ENCODE peak calls at places on chromosome 17, in eight cellular contexts. Q is A673; S is left lung; D is left ventricle myocardium inferior; H is CD4-positive, CD25-positive, alpha-beta regulatory T cell; N is adipocyte; V is RWPE2; A is GM23248. B is an unnamed sample. For H3K4me1, the result is how much of the 10 kb centered on the place peaks cover.

GRCh38 chr17:76239538-76240274 is 587 bp downstream of the RNF157 start:
- DNase-seq in Q (no peak), S (no peak), D (no peak), H (no peak), N (no peak), V (no peak), A (peak), B (no peak)

GRCh38 chr17:82314721-82315605 is 2.4 kb downstream of the CD7 start:
- DNase-seq in Q (no peak), S (no peak), D (no peak), H (no peak), N (no peak), V (no peak), A (no peak), B (no peak)

GRCh38 chr17:9632741-9633140 is 12.6 kb upstream of the USP43 start:
- DNase-seq in Q (no peak), S (no peak), D (no peak), H (no peak), N (no peak), V (no peak), A (no peak), B (no peak)

GRCh38 chr17:16456770-16457316 is 35.1 kb downstream of the LRRC75A start:
- DNase-seq in Q (no peak), S (no peak), D (no peak), H (no peak), N (no peak), V (no peak), A (no peak), B (peak)

GRCh38 chr17:33233855-33234228 is 59.3 kb downstream of the ASIC2 start:
- DNase-seq in Q (no peak), S (no peak), D (peak), H (peak), N (no peak), V (no peak), A (peak), B (no peak)

GRCh38 chr17:72123964-72124791 is 3.4 kb downstream of the SOX9 start:
- DNase-seq in Q (no peak), S (no peak), D (no peak), H (no peak), N (no peak), V (peak), A (no peak), B (no peak)

GRCh38 chr17:55212880-55213279 is 51.9 kb upstream of the HLF start:
- DNase-seq in Q (no peak), S (no peak), D (no peak), H (no peak), N (no peak), V (no peak), A (no peak), B (no peak)

GRCh38 chr17:27603870-27604794 is 26.9 kb upstream of the LGALS9 start:
- DNase-seq in Q (no peak), S (no peak), D (no peak), H (no peak), N (no peak), V (no peak), A (no peak), B (no peak)

GRCh38 chr17:13428611-13429042 is 173.1 kb downstream of the HS3ST3A1 start:
- DNase-seq in Q (no peak), S (no peak), D (no peak), H (no peak), N (peak), V (no peak), A (peak), B (no peak)

GRCh38 chr17:8941980-8942617 is 23.4 kb downstream of the PIK3R5 start:
- DNase-seq in Q (no peak), S (no peak), D (no peak), H (peak), N (no peak), V (no peak), A (no peak), B (no peak)

GRCh38 chr17:36972905-36973304 is 24.2 kb downstream of the AATF start:
- DNase-seq in Q (no peak), S (no peak), D (no peak), H (no peak), N (no peak), V (no peak), A (no peak), B (no peak)

GRCh38 chr17:9291912-9292562 is 270.7 kb downstream of the NTN1 start:
- DNase-seq in Q (peak), S (no peak), D (peak), H (peak), N (peak), V (no peak), A (peak), B (peak)

DNA sequence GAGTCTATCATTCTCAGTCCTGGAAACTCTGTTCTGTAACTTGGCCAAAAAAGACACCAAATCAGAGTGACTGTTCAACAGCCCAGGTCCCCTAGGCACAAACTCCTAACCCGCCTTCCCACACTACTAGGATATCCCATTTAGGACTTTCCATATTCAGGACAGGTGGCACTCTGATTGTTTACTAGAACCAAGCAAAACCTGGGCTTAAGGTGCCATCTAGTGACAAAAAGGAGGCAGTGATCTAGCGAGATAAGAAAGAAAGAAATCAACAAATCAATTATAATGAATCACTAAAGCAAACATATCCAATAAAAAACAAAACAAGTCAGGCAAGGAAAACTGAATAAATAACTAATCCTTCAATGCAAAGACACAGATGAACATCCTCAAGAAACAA is 203.9 kb downstream of the CEP112 start:
- DNase-seq in Q (peak), S (no peak), D (no peak), H (peak), N (peak), V (no peak), A (peak), B (no peak)
- H3K4me3 ChIP-seq in Q (no peak), S (no peak), D (no peak), H (no peak), N (no peak), V (no peak), A (no peak), B (no peak)

GRCh38 chr17:17732892-17733670 is 51.8 kb downstream of the RAI1 start:
- DNase-seq in Q (no peak), S (no peak), D (no peak), H (no peak), N (peak), V (no peak), A (peak), B (no peak)
- H3K4me1 ChIP-seq in Q (under half), S (under half), D (half or more), H (under half), N (under half), V (under half), A (under half), B (under half)

GRCh38 chr17:79746955-79747507 is 16.3 kb downstream of the ENPP7 start:
- DNase-seq in Q (no peak), S (no peak), D (no peak), H (no peak), N (no peak), V (no peak), A (peak), B (no peak)
- H3K4me3 ChIP-seq in Q (no peak), S (no peak), D (no peak), H (no peak), N (no peak), V (no peak), A (no peak), B (no peak)

GRCh38 chr17:57937492-57937891 is 17.7 kb downstream of the CUEDC1 start:
- DNase-seq in Q (no peak), S (no peak), D (no peak), H (no peak), N (no peak), V (no peak), A (no peak), B (no peak)
- H3K4me1 ChIP-seq in Q (half or more), S (half or more), D (half or more), H (under half), N (under half), V (under half), A (under half), B (under half)

GRCh38 chr17:39928868-39929651 is 1.5 kb downstream of the LRRC3C start:
- DNase-seq in Q (no peak), S (no peak), D (no peak), H (no peak), N (peak), V (no peak), A (peak), B (no peak)
- H3K4me3 ChIP-seq in Q (no peak), S (peak), D (peak), H (no peak), N (peak), V (no peak), A (peak), B (no peak)

GRCh38 chr17:2120550-2121335 is 65.8 kb downstream of the HIC1 start:
- DNase-seq in Q (no peak), S (no peak), D (no peak), H (no peak), N (peak), V (no peak), A (peak), B (no peak)
- H3K4me1 ChIP-seq in Q (under half), S (under half), D (under half), H (under half), N (under half), V (under half), A (under half), B (under half)

B was measured in BE2C.